ENCODE peak calls at places on chromosomes 5 and 9, in five cellular contexts. T, Q, S, A and U are unnamed samples.

GRCh38 chr5:107380654-107381053 is 290.1 kb downstream of the EFNA5 start:
- DNase-seq in A (no peak), S (peak; percentile 95), T (no peak), Q (no peak), U (peak; percentile 17)

GRCh38 chr9:98231770-98232478 is 23.5 kb downstream of the TBC1D2 start:
- DNase-seq in T (no peak), A (no peak), Q (no peak), S (no peak), U (no peak)

GRCh38 chr5:134119720-134120119 is 5.2 kb downstream of the TCF7 start:
- DNase-seq in T (no peak), A (no peak), S (no peak), Q (no peak), U (no peak)

GRCh38 chr5:126757713-126758357 is 19.1 kb upstream of the LMNB1 start:
- DNase-seq in A (no peak), Q (no peak), T (no peak), S (no peak), U (no peak)

GRCh38 chr5:5678909-5679308 is 256.4 kb downstream of the ICE1 start:
- DNase-seq in Q (no peak), A (no peak), T (no peak), S (no peak), U (no peak)

GRCh38 chr9:13513710-13514444 is 234.4 kb upstream of the MPDZ start:
- DNase-seq in A (no peak), S (peak; percentile 42), T (no peak), Q (peak; percentile 4), U (no peak)

GRCh38 chr5:96968614-96969013 is 32.7 kb downstream of the LNPEP start:
- DNase-seq in T (peak; percentile 2), S (no peak), Q (no peak), A (no peak), U (no peak)

GRCh38 chr5:139577689-139578347 is 16.7 kb downstream of the UBE2D2 start:
- DNase-seq in Q (no peak), T (no peak), A (no peak), S (no peak), U (no peak)

GRCh38 chr5:2486373-2486772 is 265.1 kb downstream of the IRX2 start:
- DNase-seq in S (no peak), A (no peak), T (no peak), Q (no peak), U (no peak)